ENCODE peak calls at places on chromosomes 5 and 9, in eight cellular contexts. One of them, this sample, is unnamed.

GRCh38 chr9:92328225-92328624 is 2.5 kb downstream of the CENPP start:
- DNase-seq in H1: no peak
- DNase-seq in left ventricle myocardium inferior: no peak
- DNase-seq in sigmoid colon: no peak
- DNase-seq in astrocyte: peak; percentile 47
- DNase-seq in IMR-90: peak; percentile 78
- DNase-seq in gastrocnemius medialis: no peak
- DNase-seq in HCT116: peak; percentile 42
- DNase-seq in this sample: no peak

GRCh38 chr5:133050500-133050899 is 1.3 kb upstream of the HSPA4 start:
- DNase-seq in H1: no peak
- DNase-seq in left ventricle myocardium inferior: no peak
- DNase-seq in sigmoid colon: no peak
- DNase-seq in astrocyte: no peak
- DNase-seq in IMR-90: no peak
- DNase-seq in gastrocnemius medialis: no peak
- DNase-seq in HCT116: no peak
- DNase-seq in this sample: no peak

GRCh38 chr5:132474881-132475511 is 15.6 kb downstream of the IRF1 start:
- DNase-seq in H1: no peak
- DNase-seq in left ventricle myocardium inferior: no peak
- DNase-seq in sigmoid colon: peak; percentile 47
- DNase-seq in astrocyte: no peak
- DNase-seq in IMR-90: no peak
- DNase-seq in gastrocnemius medialis: no peak
- DNase-seq in HCT116: no peak
- DNase-seq in this sample: peak; percentile 54

GRCh38 chr9:137021979-137022619 is 5.9 kb downstream of the ABCA2 start:
- DNase-seq in H1: peak; percentile 90
- DNase-seq in left ventricle myocardium inferior: no peak
- DNase-seq in sigmoid colon: no peak
- DNase-seq in astrocyte: no peak
- DNase-seq in IMR-90: peak; percentile 68
- DNase-seq in gastrocnemius medialis: no peak
- DNase-seq in HCT116: peak; percentile 92
- DNase-seq in this sample: peak; percentile 96

GRCh38 chr5:34057569-34057968 is 14.6 kb upstream of the C1QTNF3 start:
- DNase-seq in H1: no peak
- DNase-seq in left ventricle myocardium inferior: no peak
- DNase-seq in sigmoid colon: no peak
- DNase-seq in astrocyte: no peak
- DNase-seq in IMR-90: no peak
- DNase-seq in gastrocnemius medialis: no peak
- DNase-seq in HCT116: no peak
- DNase-seq in this sample: no peak

GRCh38 chr9:125407432-125407973 is 145.9 kb downstream of the GAPVD1 start:
- DNase-seq in H1: no peak
- DNase-seq in left ventricle myocardium inferior: no peak
- DNase-seq in sigmoid colon: no peak
- DNase-seq in astrocyte: no peak
- DNase-seq in IMR-90: no peak
- DNase-seq in gastrocnemius medialis: no peak
- DNase-seq in HCT116: no peak
- DNase-seq in this sample: no peak

GRCh38 chr9:123281659-123282342 is 13.4 kb upstream of the STRBP start:
- DNase-seq in H1: no peak
- DNase-seq in left ventricle myocardium inferior: no peak
- DNase-seq in sigmoid colon: no peak
- DNase-seq in astrocyte: no peak
- DNase-seq in IMR-90: no peak
- DNase-seq in gastrocnemius medialis: no peak
- DNase-seq in HCT116: no peak
- DNase-seq in this sample: no peak

GRCh38 chr9:114097613-114098020 is 1.5 kb downstream of the KIF12 start:
- DNase-seq in H1: no peak
- DNase-seq in left ventricle myocardium inferior: no peak
- DNase-seq in sigmoid colon: no peak
- DNase-seq in astrocyte: peak; percentile 13
- DNase-seq in IMR-90: no peak
- DNase-seq in gastrocnemius medialis: no peak
- DNase-seq in HCT116: no peak
- DNase-seq in this sample: peak; percentile 59

GRCh38 chr9:122468735-122469134 is 9.0 kb downstream of the OR1J1 start:
- DNase-seq in H1: no peak
- DNase-seq in left ventricle myocardium inferior: no peak
- DNase-seq in sigmoid colon: no peak
- DNase-seq in astrocyte: peak; percentile 39
- DNase-seq in IMR-90: peak; percentile 83
- DNase-seq in gastrocnemius medialis: no peak
- DNase-seq in HCT116: no peak
- DNase-seq in this sample: no peak

GRCh38 chr9:91047993-91048607 is 246.5 kb downstream of the SYK start:
- DNase-seq in H1: no peak
- DNase-seq in left ventricle myocardium inferior: no peak
- DNase-seq in sigmoid colon: no peak
- DNase-seq in astrocyte: peak; percentile 89
- DNase-seq in IMR-90: peak; percentile 95
- DNase-seq in gastrocnemius medialis: no peak
- DNase-seq in HCT116: no peak
- DNase-seq in this sample: no peak

GRCh38 chr9:38271666-38272241 is 120.7 kb upstream of the ALDH1B1 start:
- DNase-seq in H1: no peak
- DNase-seq in left ventricle myocardium inferior: no peak
- DNase-seq in sigmoid colon: no peak
- DNase-seq in astrocyte: no peak
- DNase-seq in IMR-90: no peak
- DNase-seq in gastrocnemius medialis: no peak
- DNase-seq in HCT116: no peak
- DNase-seq in this sample: no peak

GRCh38 chr9:13410566-13411031 is 131.1 kb upstream of the MPDZ start:
- DNase-seq in H1: no peak
- DNase-seq in left ventricle myocardium inferior: no peak
- DNase-seq in sigmoid colon: no peak
- DNase-seq in astrocyte: peak; percentile 61
- DNase-seq in IMR-90: no peak
- DNase-seq in gastrocnemius medialis: no peak
- DNase-seq in HCT116: no peak
- DNase-seq in this sample: no peak

GRCh38 chr9:123548749-123549545 is 192.9 kb downstream of the CRB2 start:
- DNase-seq in H1: no peak
- DNase-seq in left ventricle myocardium inferior: no peak
- DNase-seq in sigmoid colon: no peak
- DNase-seq in astrocyte: no peak
- DNase-seq in IMR-90: no peak
- DNase-seq in gastrocnemius medialis: no peak
- DNase-seq in HCT116: no peak
- DNase-seq in this sample: no peak

GRCh38 chr5:173451031-173451430 is 122.8 kb upstream of the STC2 start:
- DNase-seq in H1: peak; percentile 3
- DNase-seq in left ventricle myocardium inferior: no peak
- DNase-seq in sigmoid colon: no peak
- DNase-seq in astrocyte: no peak
- DNase-seq in IMR-90: peak; percentile 28
- DNase-seq in gastrocnemius medialis: no peak
- DNase-seq in HCT116: peak; percentile 60
- DNase-seq in this sample: no peak

GRCh38 chr9:89799221-89799620 is 194.4 kb downstream of the GADD45G start:
- DNase-seq in H1: no peak
- DNase-seq in left ventricle myocardium inferior: no peak
- DNase-seq in sigmoid colon: no peak
- DNase-seq in astrocyte: no peak
- DNase-seq in IMR-90: no peak
- DNase-seq in gastrocnemius medialis: no peak
- DNase-seq in HCT116: no peak
- DNase-seq in this sample: no peak

GRCh38 chr9:133589454-133590227 is 19.5 kb downstream of the FAM163B start:
- DNase-seq in H1: peak; percentile 39
- DNase-seq in left ventricle myocardium inferior: no peak
- DNase-seq in sigmoid colon: no peak
- DNase-seq in astrocyte: no peak
- DNase-seq in IMR-90: no peak
- DNase-seq in gastrocnemius medialis: no peak
- DNase-seq in HCT116: peak; percentile 40
- DNase-seq in this sample: no peak

GRCh38 chr9:133715866-133716563 is 22.1 kb downstream of the SARDH start:
- DNase-seq in H1: no peak
- DNase-seq in left ventricle myocardium inferior: no peak
- DNase-seq in sigmoid colon: peak; percentile 61
- DNase-seq in astrocyte: peak; percentile 21
- DNase-seq in IMR-90: peak; percentile 22
- DNase-seq in gastrocnemius medialis: no peak
- DNase-seq in HCT116: no peak
- DNase-seq in this sample: no peak

GRCh38 chr5:151670074-151670686 is 16.5 kb downstream of the SPARC start:
- DNase-seq in H1: no peak
- DNase-seq in left ventricle myocardium inferior: no peak
- DNase-seq in sigmoid colon: no peak
- DNase-seq in astrocyte: no peak
- DNase-seq in IMR-90: peak; percentile 78
- DNase-seq in gastrocnemius medialis: no peak
- DNase-seq in HCT116: no peak
- DNase-seq in this sample: no peak

GRCh38 chr9:70257512-70257911 is 1.3 kb upstream of the SMC5 start:
- DNase-seq in H1: no peak
- DNase-seq in left ventricle myocardium inferior: no peak
- DNase-seq in sigmoid colon: no peak
- DNase-seq in astrocyte: no peak
- DNase-seq in IMR-90: no peak
- DNase-seq in gastrocnemius medialis: no peak
- DNase-seq in HCT116: no peak
- DNase-seq in this sample: no peak

GRCh38 chr5:140165921-140166270 is 9.1 kb upstream of the CYSTM1 start:
- DNase-seq in H1: no peak
- DNase-seq in left ventricle myocardium inferior: no peak
- DNase-seq in sigmoid colon: no peak
- DNase-seq in astrocyte: no peak
- DNase-seq in IMR-90: no peak
- DNase-seq in gastrocnemius medialis: no peak
- DNase-seq in HCT116: no peak
- DNase-seq in this sample: no peak
- H3K4me1 ChIP-seq in H1: no peaks in the 10 kb centered on the region
- H3K4me1 ChIP-seq in left ventricle myocardium inferior: peaks cover 14% of the 10 kb centered on the region
- H3K4me1 ChIP-seq in sigmoid colon: no peaks in the 10 kb centered on the region
- H3K4me1 ChIP-seq in astrocyte: no peaks in the 10 kb centered on the region
- H3K4me1 ChIP-seq in IMR-90: no peaks in the 10 kb centered on the region
- H3K4me1 ChIP-seq in gastrocnemius medialis: no peaks in the 10 kb centered on the region
- H3K4me1 ChIP-seq in HCT116: peaks cover 13% of the 10 kb centered on the region
- H3K4me1 ChIP-seq in this sample: peaks cover 18% of the 10 kb centered on the region

GRCh38 chr5:168120416-168121137 is 170.9 kb upstream of the WWC1 start:
- DNase-seq in H1: no peak
- DNase-seq in left ventricle myocardium inferior: no peak
- DNase-seq in sigmoid colon: no peak
- DNase-seq in astrocyte: no peak
- DNase-seq in IMR-90: no peak
- DNase-seq in gastrocnemius medialis: no peak
- DNase-seq in HCT116: no peak
- DNase-seq in this sample: no peak
- H3K4me3 ChIP-seq in H1: no peak overlapping the region
- H3K4me3 ChIP-seq in left ventricle myocardium inferior: no peak overlapping the region
- H3K4me3 ChIP-seq in sigmoid colon: no peak overlapping the region
- H3K4me3 ChIP-seq in astrocyte: no peak overlapping the region
- H3K4me3 ChIP-seq in IMR-90: no peak overlapping the region
- H3K4me3 ChIP-seq in gastrocnemius medialis: no peak overlapping the region
- H3K4me3 ChIP-seq in HCT116: no peak overlapping the region
- H3K4me3 ChIP-seq in this sample: no peak overlapping the region

GRCh38 chr9:88023001-88023400 is 48.7 kb upstream of the CDK20 start:
- DNase-seq in H1: no peak
- DNase-seq in left ventricle myocardium inferior: no peak
- DNase-seq in sigmoid colon: no peak
- DNase-seq in astrocyte: no peak
- DNase-seq in IMR-90: no peak
- DNase-seq in gastrocnemius medialis: no peak
- DNase-seq in HCT116: no peak
- DNase-seq in this sample: no peak

GRCh38 chr9:88028338-88028737 is 54.0 kb upstream of the CDK20 start:
- DNase-seq in H1: no peak
- DNase-seq in left ventricle myocardium inferior: no peak
- DNase-seq in sigmoid colon: no peak
- DNase-seq in astrocyte: no peak
- DNase-seq in IMR-90: no peak
- DNase-seq in gastrocnemius medialis: no peak
- DNase-seq in HCT116: no peak
- DNase-seq in this sample: no peak

GRCh38 chr9:88026133-88026510 is 51.8 kb upstream of the CDK20 start:
- DNase-seq in H1: no peak
- DNase-seq in left ventricle myocardium inferior: no peak
- DNase-seq in sigmoid colon: no peak
- DNase-seq in astrocyte: no peak
- DNase-seq in IMR-90: no peak
- DNase-seq in gastrocnemius medialis: no peak
- DNase-seq in HCT116: no peak
- DNase-seq in this sample: no peak

GRCh38 chr9:88024896-88025295 is 50.6 kb upstream of the CDK20 start:
- DNase-seq in H1: no peak
- DNase-seq in left ventricle myocardium inferior: no peak
- DNase-seq in sigmoid colon: no peak
- DNase-seq in astrocyte: no peak
- DNase-seq in IMR-90: no peak
- DNase-seq in gastrocnemius medialis: no peak
- DNase-seq in HCT116: no peak
- DNase-seq in this sample: no peak

GRCh38 chr9:88025411-88026132 is 51.2 kb upstream of the CDK20 start:
- DNase-seq in H1: no peak
- DNase-seq in left ventricle myocardium inferior: no peak
- DNase-seq in sigmoid colon: no peak
- DNase-seq in astrocyte: no peak
- DNase-seq in IMR-90: no peak
- DNase-seq in gastrocnemius medialis: no peak
- DNase-seq in HCT116: no peak
- DNase-seq in this sample: no peak
- TF ChIP-seq CTCF in H1: no peak
- TF ChIP-seq CTCF in left ventricle myocardium inferior: no peak
- TF ChIP-seq CTCF in sigmoid colon: no peak
- TF ChIP-seq CTCF in astrocyte: no peak
- TF ChIP-seq CTCF in IMR-90: no peak
- TF ChIP-seq CTCF in gastrocnemius medialis: no peak
- TF ChIP-seq CTCF in HCT116: peak; percentile 9
- TF ChIP-seq CTCF in this sample: no peak

DNA sequence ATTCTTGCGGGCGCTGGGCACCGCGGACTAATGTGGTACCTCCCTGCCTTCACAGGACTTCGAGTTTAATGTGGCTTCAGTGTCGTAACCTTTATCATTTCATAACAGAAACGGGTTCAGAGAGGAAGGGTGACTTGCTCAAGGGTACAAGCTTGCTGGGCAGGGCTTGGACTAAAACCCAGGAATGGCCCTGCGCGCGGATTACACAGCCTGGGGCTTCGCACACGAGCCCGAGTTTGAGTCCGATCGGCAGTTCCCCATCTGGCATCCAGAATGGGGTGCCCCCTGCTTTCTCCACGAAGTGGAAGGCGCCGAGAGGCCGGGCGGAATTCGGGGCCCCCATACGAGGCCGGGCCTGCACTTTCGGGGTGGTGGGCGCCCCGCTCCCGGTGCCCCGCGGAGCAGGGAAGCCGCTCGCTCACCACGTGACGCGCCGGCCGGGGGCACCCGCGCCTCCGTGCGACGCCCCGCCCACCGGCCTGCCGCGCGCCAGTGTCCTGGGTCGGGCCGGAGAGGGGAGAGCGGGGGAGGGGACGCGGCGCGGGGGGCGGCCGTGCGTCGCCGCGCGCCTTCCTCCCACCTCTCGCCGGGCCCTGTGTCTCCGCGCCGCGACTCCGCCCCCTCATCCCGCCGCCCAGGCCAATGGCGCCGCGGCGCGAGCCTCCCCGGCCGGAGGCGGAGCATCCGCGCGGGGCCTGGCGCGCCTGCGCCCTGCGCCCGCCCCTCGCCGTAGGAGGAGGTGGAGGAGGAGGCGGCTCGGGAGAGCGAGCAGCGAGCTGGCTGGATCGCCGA is at the start of gene SET:
- DNase-seq in H1: peak; percentile 80
- DNase-seq in left ventricle myocardium inferior: peak; percentile 97
- DNase-seq in sigmoid colon: peak; percentile 97
- DNase-seq in astrocyte: peak; percentile 75
- DNase-seq in IMR-90: peak; percentile 90
- DNase-seq in gastrocnemius medialis: peak; percentile 89
- DNase-seq in HCT116: peak; percentile 77
- DNase-seq in this sample: peak; percentile 94
- H3K4me1 ChIP-seq in H1: peaks cover 15% of the 10 kb centered on the region
- H3K4me1 ChIP-seq in left ventricle myocardium inferior: peaks cover 47% of the 10 kb centered on the region
- H3K4me1 ChIP-seq in sigmoid colon: peaks cover 33% of the 10 kb centered on the region
- H3K4me1 ChIP-seq in astrocyte: peaks cover 26% of the 10 kb centered on the region
- H3K4me1 ChIP-seq in IMR-90: peaks cover 14% of the 10 kb centered on the region
- H3K4me1 ChIP-seq in gastrocnemius medialis: peaks cover 12% of the 10 kb centered on the region
- H3K4me1 ChIP-seq in HCT116: peaks cover 49% of the 10 kb centered on the region
- H3K4me1 ChIP-seq in this sample: peaks cover 50% of the 10 kb centered on the region